ENCODE peak calls at places on chromosome 11, in six cellular contexts. I is fibroblast of lung, Q is fibroblast of villous mesenchyme, K is stomach, M is tibial artery, V is epithelial cell of esophagus. F is an unnamed sample.

GRCh38 chr11:86671386-86672006 is 920 bp downstream of the ME3 start:
- DNase-seq in K (peak; percentile 56), Q (peak; percentile 38), M (peak; percentile 75), I (no peak), V (peak; percentile 36), F (no peak)

GRCh38 chr11:124793466-124794278 is 6.5 kb downstream of the MSANTD2 start:
- DNase-seq in I (peak; percentile 35), M (no peak), Q (peak; percentile 58), K (no peak), V (peak; percentile 63), F (peak; percentile 53)

GRCh38 chr11:995752-996420 is 40.6 kb downstream of the MUC6 start:
- DNase-seq in K (no peak), Q (peak; percentile 62), M (no peak), V (no peak), I (peak; percentile 86), F (peak; percentile 91)

GRCh38 chr11:113974741-113975470 is at the start of gene HTR3A:
- DNase-seq in I (no peak), M (peak; percentile 34), Q (peak; percentile 29), V (peak; percentile 24), K (peak; percentile 92), F (no peak)

GRCh38 chr11:115084191-115084590 is 405.9 kb downstream of the NXPE2 start:
- DNase-seq in I (no peak), V (no peak), Q (no peak), M (no peak), K (no peak), F (no peak)

GRCh38 chr11:121035823-121036222 is 11.9 kb downstream of the TBCEL start:
- DNase-seq in M (no peak), I (peak; percentile 59), V (no peak), K (no peak), Q (peak; percentile 80), F (no peak)

GRCh38 chr11:123144707-123145106 is 50.3 kb downstream of the CLMP start:
- DNase-seq in Q (no peak), K (no peak), M (no peak), V (peak; percentile 43), I (no peak), F (no peak)

GRCh38 chr11:104484784-104485554 is 321.0 kb upstream of the PDGFD start:
- DNase-seq in M (no peak), Q (peak; percentile 8), V (no peak), K (no peak), I (no peak), F (no peak)

GRCh38 chr11:92473736-92474135 is 249.1 kb downstream of the FAT3 start:
- DNase-seq in V (peak; percentile 94), M (no peak), I (peak; percentile 52), Q (no peak), K (no peak), F (no peak)

GRCh38 chr11:111000400-111001090 is 245.0 kb upstream of the POU2AF2 start:
- DNase-seq in I (peak; percentile 79), M (no peak), K (no peak), Q (no peak), V (no peak), F (no peak)

GRCh38 chr11:47577460-47578041 is 1.2 kb downstream of the KBTBD4 start:
- DNase-seq in I (no peak), K (no peak), Q (peak; percentile 30), M (no peak), V (no peak), F (no peak)

GRCh38 chr11:27100534-27100933 is 59.9 kb downstream of the BBOX1 start:
- DNase-seq in I (peak; percentile 56), M (peak; percentile 22), K (no peak), Q (no peak), V (no peak), F (no peak)

GRCh38 chr11:133694701-133695100 is 150.6 kb downstream of the SPATA19 start:
- DNase-seq in Q (no peak), V (no peak), K (no peak), I (no peak), M (no peak), F (no peak)

GRCh38 chr11:33912405-33913361 is 20.8 kb upstream of the LMO2 start:
- DNase-seq in Q (peak; percentile 72), V (peak; percentile 91), I (peak; percentile 95), M (peak; percentile 42), K (no peak), F (peak; percentile 65)

GRCh38 chr11:20114588-20114987 is 45.7 kb downstream of the DBX1 start:
- DNase-seq in I (peak; percentile 79), M (no peak), K (no peak), V (no peak), Q (no peak), F (no peak)

GRCh38 chr11:19713221-19714092 is 820 bp downstream of the NAV2 start:
- DNase-seq in Q (no peak), K (no peak), I (no peak), M (no peak), V (no peak), F (no peak)

GRCh38 chr11:109421981-109422590 is at the start of gene C11orf87:
- DNase-seq in V (peak; percentile 18), K (no peak), I (peak; percentile 35), M (no peak), Q (no peak), F (no peak)

GRCh38 chr11:27179334-27179733 is 138.7 kb downstream of the BBOX1 start:
- DNase-seq in I (no peak), M (no peak), V (no peak), K (no peak), Q (no peak), F (no peak)

GRCh38 chr11:64060861-64061444 is 25.2 kb downstream of the FLRT1 start:
- DNase-seq in I (peak; percentile 19), V (peak; percentile 9), M (no peak), K (peak; percentile 28), Q (peak; percentile 14), F (peak; percentile 91)

GRCh38 chr11:4839851-4840549 is 9.0 kb downstream of the OR51S1 start:
- DNase-seq in K (peak; percentile 44), I (no peak), M (no peak), V (no peak), Q (no peak), F (no peak)

GRCh38 chr11:61711493-61711892 is 31.3 kb downstream of the DAGLA start:
- DNase-seq in Q (no peak), I (no peak), M (no peak), V (no peak), K (no peak), F (no peak)

GRCh38 chr11:58188770-58189169 is at the start of gene OR9Q2:
- DNase-seq in Q (no peak), M (no peak), K (no peak), V (no peak), I (no peak), F (no peak)

GRCh38 chr11:35485656-35486318 is 39.6 kb downstream of the PAMR1 start:
- DNase-seq in V (peak; percentile 70), K (peak; percentile 78), Q (peak; percentile 75), I (peak; percentile 65), M (peak; percentile 65), F (peak; percentile 65)

GRCh38 chr11:45097721-45098493 is 48.5 kb upstream of the PRDM11 start:
- DNase-seq in V (peak; percentile 67), M (peak; percentile 61), Q (peak; percentile 62), I (peak; percentile 66), K (no peak), F (no peak)

GRCh38 chr11:129117595-129118350 is 74.4 kb downstream of the ARHGAP32 start:
- DNase-seq in Q (peak; percentile 82), I (peak; percentile 67), K (peak; percentile 29), M (peak; percentile 25), V (peak; percentile 79), F (peak; percentile 40)

GRCh38 chr11:14288189-14288935 is 70.6 kb downstream of the RRAS2 start:
- DNase-seq in M (no peak), I (peak; percentile 85), V (peak; percentile 51), K (no peak), Q (peak; percentile 84), F (no peak)

GRCh38 chr11:108069947-108070346 is 51.4 kb upstream of the ACAT1 start:
- DNase-seq in K (no peak), I (peak; percentile 71), Q (peak; percentile 70), M (no peak), V (no peak), F (peak; percentile 15)

GRCh38 chr11:36848675-36849074 is 250.6 kb upstream of the RAG2 start:
- DNase-seq in Q (no peak), V (no peak), K (no peak), I (no peak), M (no peak), F (no peak)

GRCh38 chr11:92591551-92591950 is 366.9 kb downstream of the FAT3 start:
- DNase-seq in K (no peak), I (no peak), V (no peak), M (no peak), Q (no peak), F (no peak)

DNA sequence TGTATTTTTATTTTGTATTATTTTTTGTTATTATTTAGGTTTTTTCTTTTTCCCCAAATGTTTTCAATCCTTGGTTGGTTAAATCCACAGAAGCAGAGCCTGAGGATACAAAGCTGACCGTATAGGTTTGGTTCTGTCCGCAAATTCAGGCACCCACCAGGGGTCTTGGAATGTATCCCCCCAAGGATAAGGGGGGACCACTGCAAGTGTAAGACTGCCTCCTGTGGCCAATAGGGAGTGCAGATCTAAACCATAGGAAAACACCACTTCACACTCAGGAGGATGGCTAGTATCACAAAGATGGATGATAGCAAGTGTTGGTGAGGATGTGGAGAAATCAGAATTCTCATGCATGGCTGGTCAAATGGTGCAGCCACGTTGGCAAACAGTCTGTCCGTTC is 20.0 kb downstream of the CPT1A start:
- DNase-seq in M (no peak), K (no peak), Q (no peak), V (no peak), I (no peak), F (no peak)
- TF ChIP-seq CTCF in M (no peak), K (no peak), Q (peak; percentile 4), V (no peak), I (peak; percentile 13), F (no peak)

GRCh38 chr11:117509543-117509942 is 181.9 kb downstream of the CEP164 start:
- DNase-seq in K (no peak), I (no peak), Q (no peak), M (no peak), V (no peak), F (no peak)
- TF ChIP-seq CTCF in K (no peak), I (no peak), Q (no peak), M (no peak), V (no peak), F (no peak)

GRCh38 chr11:9790703-9791102 is 126.8 kb downstream of the SWAP70 start:
- DNase-seq in M (no peak), K (no peak), I (no peak), Q (no peak), V (no peak), F (no peak)
- TF ChIP-seq CTCF in M (no peak), K (no peak), I (no peak), Q (no peak), V (no peak), F (no peak)

GRCh38 chr11:41177791-41178190 is 281.7 kb downstream of the LRRC4C start:
- DNase-seq in V (no peak), Q (no peak), I (peak; percentile 54), K (no peak), M (no peak), F (no peak)

DNA sequence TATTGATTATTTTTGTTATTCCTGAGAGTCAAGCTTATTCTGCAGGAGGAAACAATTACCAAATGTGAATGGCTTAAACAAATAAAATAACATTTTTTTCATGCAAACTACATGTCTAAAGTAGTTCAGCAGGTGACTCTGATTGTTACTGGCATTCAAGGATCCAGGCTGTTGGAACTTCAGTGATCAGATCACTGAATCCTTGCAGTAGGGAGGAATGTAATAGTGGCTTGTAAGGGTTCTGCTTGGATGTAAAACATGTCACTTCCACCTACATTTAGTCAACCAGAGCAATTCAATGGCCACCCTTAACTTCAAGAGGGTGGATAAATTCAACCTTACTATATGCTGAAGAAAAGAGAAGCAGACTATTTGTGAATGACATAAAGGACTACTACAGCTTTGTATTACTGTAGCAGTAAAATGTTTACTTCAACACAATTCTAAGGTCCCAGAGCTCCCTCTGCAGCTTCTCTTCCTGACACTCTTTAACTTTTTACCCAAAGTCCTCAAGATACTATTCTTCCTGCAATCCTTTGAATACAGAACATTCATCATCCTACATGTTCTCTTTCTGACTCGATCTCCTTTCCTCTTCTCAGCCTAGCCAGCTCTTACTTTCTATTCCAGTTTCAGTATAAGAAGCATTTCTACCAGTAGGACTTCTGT is 284.0 kb downstream of the LRRC4C start:
- DNase-seq in M (no peak), I (no peak), K (no peak), Q (no peak), V (peak; percentile 37), F (no peak)
- TF ChIP-seq CTCF in M (no peak), I (no peak), K (no peak), Q (no peak), V (peak; percentile 40), F (no peak)

F was measured in GM13977.